ENCODE peak calls at places on chromosomes 6 and 20, in seven cellular contexts. M is breast epithelium, C is pancreas, K is ovary, A is lower lobe of right lung, I is Panc1, U is endothelial cell of umbilical vein. X is an unnamed sample.

GRCh38 chr20:13302647-13303425 is 81.8 kb downstream of the ISM1 start:
- DNase-seq in M (no peak), C (peak; percentile 35), K (no peak), A (no peak), I (no peak), U (peak; percentile 21), X (peak; percentile 76)

GRCh38 chr6:81475646-81476045 is 276.8 kb downstream of the TENT5A start:
- DNase-seq in M (no peak), C (no peak), K (no peak), A (no peak), I (no peak), U (no peak), X (no peak)

GRCh38 chr6:144467921-144468320 is 182.8 kb downstream of the UTRN start:
- DNase-seq in M (no peak), C (no peak), K (no peak), A (no peak), I (no peak), U (no peak), X (no peak)

GRCh38 chr6:28673800-28674671 is 148.4 kb downstream of the GPX5 start:
- DNase-seq in M (no peak), C (peak; percentile 19), K (peak; percentile 40), A (no peak), I (no peak), U (peak; percentile 70), X (peak; percentile 89)

GRCh38 chr6:168192195-168192900 is 113.3 kb upstream of the FRMD1 start:
- DNase-seq in M (peak; percentile 37), C (no peak), K (no peak), A (no peak), I (no peak), U (no peak), X (peak; percentile 39)

GRCh38 chr20:56752274-56752673 is 123.2 kb downstream of the TFAP2C start:
- DNase-seq in M (peak; percentile 40), C (no peak), K (no peak), A (no peak), I (no peak), U (no peak), X (peak; percentile 61)

GRCh38 chr6:42693725-42694323 is 28.6 kb downstream of the PRPH2 start:
- DNase-seq in M (no peak), C (no peak), K (no peak), A (no peak), I (no peak), U (no peak), X (no peak)

GRCh38 chr6:110609101-110609500 is 132.7 kb upstream of the SLC22A16 start:
- DNase-seq in M (no peak), C (no peak), K (no peak), A (no peak), I (no peak), U (no peak), X (no peak)

GRCh38 chr6:158688860-158689259 is 39.0 kb downstream of the SYTL3 start:
- DNase-seq in M (no peak), C (no peak), K (no peak), A (no peak), I (no peak), U (peak; percentile 20), X (no peak)
- H3K4me1 ChIP-seq in M (no peaks in the 10 kb centered on the region), C (no peaks in the 10 kb centered on the region), K (peaks cover 4% of the 10 kb centered on the region), A (peaks cover 36% of the 10 kb centered on the region), I (no peaks in the 10 kb centered on the region), U (peaks cover 3% of the 10 kb centered on the region), X (peaks cover 6% of the 10 kb centered on the region)

GRCh38 chr20:19817017-19817416 is 59.0 kb downstream of the RIN2 start:
- DNase-seq in M (no peak), C (no peak), K (no peak), A (no peak), I (no peak), U (peak; percentile 99), X (no peak)
- H3K4me1 ChIP-seq in M (no peaks in the 10 kb centered on the region), C (peaks cover 3% of the 10 kb centered on the region), K (peaks cover 6% of the 10 kb centered on the region), A (peaks cover 39% of the 10 kb centered on the region), I (peaks cover 26% of the 10 kb centered on the region), U (peaks cover 61% of the 10 kb centered on the region), X (no peaks in the 10 kb centered on the region)

DNA sequence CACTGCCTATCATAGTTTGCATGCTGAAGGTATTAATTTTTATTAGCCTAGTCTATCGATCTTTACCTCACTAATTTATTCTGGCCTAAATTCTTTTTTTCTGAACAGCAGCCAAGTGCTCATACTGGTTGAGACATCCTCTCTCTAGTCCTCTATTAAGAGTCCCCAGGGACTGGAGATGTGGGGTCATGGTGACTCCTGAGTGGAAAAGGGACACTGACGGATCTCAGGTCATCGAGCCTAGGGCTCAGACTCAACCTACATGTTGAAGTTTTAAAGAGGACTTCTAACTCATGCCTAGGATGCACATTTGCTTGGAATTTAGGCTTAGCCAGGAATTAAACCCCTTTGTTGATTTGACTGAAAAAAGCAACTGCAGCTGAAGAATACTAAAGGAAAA is 378.1 kb downstream of the BTBD9 start:
- DNase-seq in M (no peak), C (no peak), K (no peak), A (no peak), I (no peak), U (no peak), X (no peak)
- H3K4me1 ChIP-seq in M (no peaks in the 10 kb centered on the region), C (no peaks in the 10 kb centered on the region), K (no peaks in the 10 kb centered on the region), A (peaks cover 4% of the 10 kb centered on the region), I (peaks cover 31% of the 10 kb centered on the region), U (peaks cover 39% of the 10 kb centered on the region), X (peaks cover 19% of the 10 kb centered on the region)

GRCh38 chr6:20172842-20173456 is 39.3 kb downstream of the MBOAT1 start:
- DNase-seq in M (no peak), C (no peak), K (no peak), A (no peak), I (no peak), U (no peak), X (no peak)

GRCh38 chr6:20175810-20176209 is 36.5 kb downstream of the MBOAT1 start:
- DNase-seq in M (no peak), C (no peak), K (no peak), A (no peak), I (no peak), U (no peak), X (no peak)

GRCh38 chr6:20178327-20178726 is 33.9 kb downstream of the MBOAT1 start:
- DNase-seq in M (no peak), C (no peak), K (no peak), A (no peak), I (no peak), U (no peak), X (no peak)

GRCh38 chr6:20170455-20171148 is 41.7 kb downstream of the MBOAT1 start:
- DNase-seq in M (no peak), C (no peak), K (no peak), A (no peak), I (no peak), U (no peak), X (no peak)

DNA sequence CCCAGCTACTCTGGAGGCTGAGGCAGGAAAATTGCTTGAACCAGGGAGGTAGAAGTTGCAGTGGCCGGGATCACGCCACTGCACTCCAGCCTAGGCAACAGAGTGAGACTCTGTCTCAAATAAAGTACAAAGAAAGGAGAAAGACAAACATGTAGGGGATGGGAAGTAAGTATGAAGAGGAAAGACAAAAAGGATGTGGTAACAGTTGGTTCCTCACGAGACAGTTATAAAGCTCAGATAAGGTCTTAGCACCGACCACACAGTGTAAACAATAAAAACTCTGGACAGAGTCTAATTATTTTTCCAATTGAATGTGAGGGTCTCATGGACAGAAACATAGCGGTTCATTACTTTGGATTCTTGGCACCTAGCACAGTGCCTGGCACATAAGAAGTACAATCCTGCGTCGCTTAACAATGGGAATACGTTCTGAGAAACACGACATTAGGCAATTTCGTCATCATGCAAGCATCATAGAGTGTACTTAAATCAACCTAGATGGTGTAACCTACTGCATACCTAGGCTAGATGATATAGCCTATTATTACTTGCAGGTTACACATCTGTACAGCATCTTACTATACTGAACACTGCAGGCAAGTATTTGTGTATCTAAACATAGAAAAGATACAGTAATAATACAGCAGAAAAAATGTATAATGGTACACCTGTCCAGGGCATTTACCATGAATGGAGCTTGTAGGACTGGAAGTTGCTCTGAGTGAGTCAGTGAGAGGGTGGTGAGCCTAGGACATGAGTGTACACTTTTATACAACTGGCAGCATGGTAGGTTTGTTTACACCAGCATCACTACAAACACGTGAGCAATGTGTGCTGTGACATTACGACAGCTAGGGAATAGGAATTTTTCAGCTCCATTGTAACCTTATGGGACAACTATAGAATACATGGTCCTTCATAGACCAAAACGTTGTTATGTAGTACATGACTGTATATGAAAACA is 38.2 kb downstream of the MBOAT1 start:
- DNase-seq in M (no peak), C (no peak), K (no peak), A (no peak), I (no peak), U (no peak), X (no peak)
- H3K4me1 ChIP-seq in M (peaks cover 3% of the 10 kb centered on the region), C (no peaks in the 10 kb centered on the region), K (peaks cover 3% of the 10 kb centered on the region), A (peaks cover 9% of the 10 kb centered on the region), I (no peaks in the 10 kb centered on the region), U (no peaks in the 10 kb centered on the region), X (no peaks in the 10 kb centered on the region)

GRCh38 chr20:60820149-60820548 is 431.9 kb upstream of the CDH4 start:
- DNase-seq in M (no peak), C (no peak), K (no peak), A (no peak), I (no peak), U (no peak), X (no peak)
- H3K4me1 ChIP-seq in M (no peaks in the 10 kb centered on the region), C (no peaks in the 10 kb centered on the region), K (no peaks in the 10 kb centered on the region), A (no peaks in the 10 kb centered on the region), I (no peaks in the 10 kb centered on the region), U (no peaks in the 10 kb centered on the region), X (peaks cover 4% of the 10 kb centered on the region)

DNA sequence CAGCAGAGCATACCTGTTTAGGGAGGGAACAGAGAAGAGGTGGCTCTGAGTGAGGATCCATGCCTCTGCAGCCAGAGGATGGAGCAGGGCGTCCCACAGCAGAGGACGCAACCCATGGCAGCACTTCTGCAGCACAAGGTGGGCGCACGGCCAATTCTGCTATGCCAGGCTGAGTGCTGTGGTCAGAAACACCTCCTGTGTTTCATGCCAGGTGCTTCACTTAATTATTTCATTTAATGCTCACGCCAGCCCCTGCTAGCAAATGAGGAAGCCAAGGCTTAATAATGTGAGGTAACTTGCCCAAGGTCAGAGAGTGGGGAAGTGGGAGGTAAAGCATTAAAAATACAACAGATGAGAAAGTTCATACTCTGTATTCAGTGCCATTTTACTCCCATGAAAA is 68.5 kb upstream of the PTGIS start:
- DNase-seq in M (peak; percentile 72), C (peak; percentile 49), K (peak; percentile 52), A (peak; percentile 80), I (no peak), U (no peak), X (no peak)
- H3K4me1 ChIP-seq in M (peaks cover 4% of the 10 kb centered on the region), C (no peaks in the 10 kb centered on the region), K (peaks cover 27% of the 10 kb centered on the region), A (peaks cover 23% of the 10 kb centered on the region), I (no peaks in the 10 kb centered on the region), U (no peaks in the 10 kb centered on the region), X (no peaks in the 10 kb centered on the region)

GRCh38 chr20:58895099-58895795 is 42.7 kb downstream of the GNAS start:
- DNase-seq in M (no peak), C (no peak), K (no peak), A (no peak), I (no peak), U (no peak), X (no peak)

GRCh38 chr20:58897493-58897892 is 45.0 kb downstream of the GNAS start:
- DNase-seq in M (no peak), C (no peak), K (no peak), A (no peak), I (no peak), U (no peak), X (no peak)

GRCh38 chr20:58896820-58897219 is 44.3 kb downstream of the GNAS start:
- DNase-seq in M (no peak), C (no peak), K (no peak), A (no peak), I (no peak), U (no peak), X (no peak)

GRCh38 chr20:58894652-58895051 is 42.1 kb downstream of the GNAS start:
- DNase-seq in M (no peak), C (no peak), K (no peak), A (no peak), I (no peak), U (no peak), X (no peak)

GRCh38 chr20:58895796-58896180 is 43.3 kb downstream of the GNAS start:
- DNase-seq in M (no peak), C (no peak), K (no peak), A (no peak), I (no peak), U (no peak), X (no peak)
- H3K4me1 ChIP-seq in M (peaks cover 13% of the 10 kb centered on the region), C (peaks cover 44% of the 10 kb centered on the region), K (peaks cover 11% of the 10 kb centered on the region), A (peaks cover 73% of the 10 kb centered on the region), I (peaks cover 36% of the 10 kb centered on the region), U (peaks cover 51% of the 10 kb centered on the region), X (peaks cover 34% of the 10 kb centered on the region)